ENCODE peak calls at places on chromosomes 13 and 19, in four cellular contexts. One of them, this sample, is unnamed.

GRCh38 chr13:60398438-60398891 is 1.4 kb downstream of the TDRD3 start:
- DNase-seq in endothelial cell of umbilical vein: no peak
- DNase-seq in CD8-positive, alpha-beta T cell: no peak
- DNase-seq in WERI-Rb-1: no peak
- DNase-seq in this sample: no peak

GRCh38 chr19:20664917-20665781 is 3.8 kb upstream of the ZNF626 start:
- DNase-seq in endothelial cell of umbilical vein: no peak
- DNase-seq in CD8-positive, alpha-beta T cell: no peak
- DNase-seq in WERI-Rb-1: peak; percentile 96
- DNase-seq in this sample: no peak

GRCh38 chr19:4547303-4548237 is 7.7 kb upstream of the LRG1 start:
- DNase-seq in endothelial cell of umbilical vein: peak; percentile 26
- DNase-seq in CD8-positive, alpha-beta T cell: no peak
- DNase-seq in WERI-Rb-1: peak; percentile 47
- DNase-seq in this sample: no peak

GRCh38 chr13:46516624-46517318 is 36.2 kb upstream of the LRCH1 start:
- DNase-seq in endothelial cell of umbilical vein: no peak
- DNase-seq in CD8-positive, alpha-beta T cell: no peak
- DNase-seq in WERI-Rb-1: no peak
- DNase-seq in this sample: no peak

GRCh38 chr13:27131906-27132305 is 39.7 kb downstream of the USP12 start:
- DNase-seq in endothelial cell of umbilical vein: peak; percentile 56
- DNase-seq in CD8-positive, alpha-beta T cell: no peak
- DNase-seq in WERI-Rb-1: no peak
- DNase-seq in this sample: no peak

GRCh38 chr13:81293594-81294164 is 952.8 kb upstream of the SPRY2 start:
- DNase-seq in endothelial cell of umbilical vein: no peak
- DNase-seq in CD8-positive, alpha-beta T cell: no peak
- DNase-seq in WERI-Rb-1: no peak
- DNase-seq in this sample: no peak

GRCh38 chr13:72403396-72404010 is 323.9 kb downstream of the MZT1 start:
- DNase-seq in endothelial cell of umbilical vein: no peak
- DNase-seq in CD8-positive, alpha-beta T cell: no peak
- DNase-seq in WERI-Rb-1: no peak
- DNase-seq in this sample: peak; percentile 28

GRCh38 chr13:113144255-113144629 is 14.2 kb upstream of the PROZ start:
- DNase-seq in endothelial cell of umbilical vein: no peak
- DNase-seq in CD8-positive, alpha-beta T cell: no peak
- DNase-seq in WERI-Rb-1: peak; percentile 5
- DNase-seq in this sample: no peak

GRCh38 chr19:6802336-6803035 is 30.0 kb downstream of the VAV1 start:
- DNase-seq in endothelial cell of umbilical vein: peak; percentile 9
- DNase-seq in CD8-positive, alpha-beta T cell: peak; percentile 73
- DNase-seq in WERI-Rb-1: no peak
- DNase-seq in this sample: no peak

GRCh38 chr19:40689339-40690049 is 957 bp downstream of the NUMBL start:
- DNase-seq in endothelial cell of umbilical vein: peak; percentile 14
- DNase-seq in CD8-positive, alpha-beta T cell: peak; percentile 65
- DNase-seq in WERI-Rb-1: peak; percentile 53
- DNase-seq in this sample: no peak

GRCh38 chr13:80131204-80131603 is 209.7 kb downstream of the SPRY2 start:
- DNase-seq in endothelial cell of umbilical vein: peak; percentile 55
- DNase-seq in CD8-positive, alpha-beta T cell: no peak
- DNase-seq in WERI-Rb-1: peak; percentile 9
- DNase-seq in this sample: peak; percentile 12

GRCh38 chr13:47188802-47189201 is 291.9 kb upstream of the HTR2A start:
- DNase-seq in endothelial cell of umbilical vein: no peak
- DNase-seq in CD8-positive, alpha-beta T cell: no peak
- DNase-seq in WERI-Rb-1: no peak
- DNase-seq in this sample: peak; percentile 25

GRCh38 chr13:109389456-109389855 is 396.9 kb downstream of the IRS2 start:
- DNase-seq in endothelial cell of umbilical vein: no peak
- DNase-seq in CD8-positive, alpha-beta T cell: no peak
- DNase-seq in WERI-Rb-1: no peak
- DNase-seq in this sample: no peak

GRCh38 chr19:1690570-1691307 is 38.3 kb upstream of the TCF3 start:
- DNase-seq in endothelial cell of umbilical vein: no peak
- DNase-seq in CD8-positive, alpha-beta T cell: peak; percentile 65
- DNase-seq in WERI-Rb-1: peak; percentile 87
- DNase-seq in this sample: peak; percentile 28

GRCh38 chr13:75635621-75636338 is at the start of gene LMO7:
- DNase-seq in endothelial cell of umbilical vein: peak; percentile 15
- DNase-seq in CD8-positive, alpha-beta T cell: peak; percentile 53
- DNase-seq in WERI-Rb-1: peak; percentile 40
- DNase-seq in this sample: peak; percentile 27

GRCh38 chr19:47240996-47241918 is 10.3 kb upstream of the BBC3 start:
- DNase-seq in endothelial cell of umbilical vein: peak; percentile 72
- DNase-seq in CD8-positive, alpha-beta T cell: peak; percentile 94
- DNase-seq in WERI-Rb-1: peak; percentile 86
- DNase-seq in this sample: peak; percentile 87

GRCh38 chr13:48626726-48627451 is 26.8 kb upstream of the CYSLTR2 start:
- DNase-seq in endothelial cell of umbilical vein: peak; percentile 49
- DNase-seq in CD8-positive, alpha-beta T cell: no peak
- DNase-seq in WERI-Rb-1: no peak
- DNase-seq in this sample: no peak

GRCh38 chr19:57803265-57803593 is 11.5 kb downstream of the ZNF552 start:
- DNase-seq in endothelial cell of umbilical vein: no peak
- DNase-seq in CD8-positive, alpha-beta T cell: no peak
- DNase-seq in WERI-Rb-1: no peak
- DNase-seq in this sample: no peak

GRCh38 chr19:10115392-10116084 is 4.0 kb downstream of the P2RY11 start:
- DNase-seq in endothelial cell of umbilical vein: no peak
- DNase-seq in CD8-positive, alpha-beta T cell: no peak
- DNase-seq in WERI-Rb-1: no peak
- DNase-seq in this sample: no peak

GRCh38 chr13:24214528-24214927 is 54.0 kb downstream of the SPATA13 start:
- DNase-seq in endothelial cell of umbilical vein: no peak
- DNase-seq in CD8-positive, alpha-beta T cell: no peak
- DNase-seq in WERI-Rb-1: no peak
- DNase-seq in this sample: no peak

GRCh38 chr19:5358173-5358800 is 17.7 kb upstream of the PTPRS start:
- DNase-seq in endothelial cell of umbilical vein: no peak
- DNase-seq in CD8-positive, alpha-beta T cell: no peak
- DNase-seq in WERI-Rb-1: peak; percentile 32
- DNase-seq in this sample: no peak

GRCh38 chr13:28046981-28047380 is 53.4 kb downstream of the FLT3 start:
- DNase-seq in endothelial cell of umbilical vein: no peak
- DNase-seq in CD8-positive, alpha-beta T cell: no peak
- DNase-seq in WERI-Rb-1: no peak
- DNase-seq in this sample: no peak

GRCh38 chr19:39996218-39996810 is 546 bp upstream of the ZNF546 start:
- DNase-seq in endothelial cell of umbilical vein: no peak
- DNase-seq in CD8-positive, alpha-beta T cell: peak; percentile 65
- DNase-seq in WERI-Rb-1: peak; percentile 14
- DNase-seq in this sample: peak; percentile 66

GRCh38 chr19:35044317-35045117 is 3.0 kb downstream of the HPN start:
- DNase-seq in endothelial cell of umbilical vein: peak; percentile 65
- DNase-seq in CD8-positive, alpha-beta T cell: peak; percentile 44
- DNase-seq in WERI-Rb-1: peak; percentile 64
- DNase-seq in this sample: peak; percentile 48

GRCh38 chr19:38658462-38659306 is 11.2 kb downstream of the ACTN4 start:
- DNase-seq in endothelial cell of umbilical vein: peak; percentile 98
- DNase-seq in CD8-positive, alpha-beta T cell: no peak
- DNase-seq in WERI-Rb-1: no peak
- DNase-seq in this sample: peak; percentile 99

GRCh38 chr13:24131749-24132148 is 28.8 kb upstream of the SPATA13 start:
- DNase-seq in endothelial cell of umbilical vein: no peak
- DNase-seq in CD8-positive, alpha-beta T cell: no peak
- DNase-seq in WERI-Rb-1: no peak
- DNase-seq in this sample: no peak

GRCh38 chr13:111639994-111640393 is 319.6 kb downstream of the TEX29 start:
- DNase-seq in endothelial cell of umbilical vein: no peak
- DNase-seq in CD8-positive, alpha-beta T cell: no peak
- DNase-seq in WERI-Rb-1: no peak
- DNase-seq in this sample: no peak

GRCh38 chr13:40613954-40614353 is 52.5 kb downstream of the FOXO1 start:
- DNase-seq in endothelial cell of umbilical vein: no peak
- DNase-seq in CD8-positive, alpha-beta T cell: no peak
- DNase-seq in WERI-Rb-1: no peak
- DNase-seq in this sample: no peak

GRCh38 chr13:113393226-113393571 is 29.3 kb upstream of the GRTP1 start:
- DNase-seq in endothelial cell of umbilical vein: no peak
- DNase-seq in CD8-positive, alpha-beta T cell: no peak
- DNase-seq in WERI-Rb-1: no peak
- DNase-seq in this sample: no peak

GRCh38 chr19:41341669-41342490 is 11.8 kb downstream of the TGFB1 start:
- DNase-seq in endothelial cell of umbilical vein: no peak
- DNase-seq in CD8-positive, alpha-beta T cell: no peak
- DNase-seq in WERI-Rb-1: no peak
- DNase-seq in this sample: no peak

GRCh38 chr13:95505265-95505664 is 47.3 kb upstream of the CLDN10 start:
- DNase-seq in endothelial cell of umbilical vein: no peak
- DNase-seq in CD8-positive, alpha-beta T cell: no peak
- DNase-seq in WERI-Rb-1: no peak
- DNase-seq in this sample: no peak

GRCh38 chr13:41658057-41658642 is 200.8 kb downstream of the RGCC start:
- DNase-seq in endothelial cell of umbilical vein: peak; percentile 32
- DNase-seq in CD8-positive, alpha-beta T cell: no peak
- DNase-seq in WERI-Rb-1: no peak
- DNase-seq in this sample: no peak

GRCh38 chr19:12647490-12648071 is 19.0 kb downstream of the MAN2B1 start:
- DNase-seq in endothelial cell of umbilical vein: peak; percentile 36
- DNase-seq in CD8-positive, alpha-beta T cell: no peak
- DNase-seq in WERI-Rb-1: no peak
- DNase-seq in this sample: no peak

GRCh38 chr19:12649941-12650340 is 16.6 kb downstream of the MAN2B1 start:
- DNase-seq in endothelial cell of umbilical vein: no peak
- DNase-seq in CD8-positive, alpha-beta T cell: no peak
- DNase-seq in WERI-Rb-1: no peak
- DNase-seq in this sample: no peak

GRCh38 chr19:12647047-12647446 is 19.5 kb downstream of the MAN2B1 start:
- DNase-seq in endothelial cell of umbilical vein: no peak
- DNase-seq in CD8-positive, alpha-beta T cell: no peak
- DNase-seq in WERI-Rb-1: no peak
- DNase-seq in this sample: no peak

GRCh38 chr19:12646551-12646950 is 20.0 kb downstream of the MAN2B1 start:
- DNase-seq in endothelial cell of umbilical vein: no peak
- DNase-seq in CD8-positive, alpha-beta T cell: no peak
- DNase-seq in WERI-Rb-1: no peak
- DNase-seq in this sample: no peak

DNA sequence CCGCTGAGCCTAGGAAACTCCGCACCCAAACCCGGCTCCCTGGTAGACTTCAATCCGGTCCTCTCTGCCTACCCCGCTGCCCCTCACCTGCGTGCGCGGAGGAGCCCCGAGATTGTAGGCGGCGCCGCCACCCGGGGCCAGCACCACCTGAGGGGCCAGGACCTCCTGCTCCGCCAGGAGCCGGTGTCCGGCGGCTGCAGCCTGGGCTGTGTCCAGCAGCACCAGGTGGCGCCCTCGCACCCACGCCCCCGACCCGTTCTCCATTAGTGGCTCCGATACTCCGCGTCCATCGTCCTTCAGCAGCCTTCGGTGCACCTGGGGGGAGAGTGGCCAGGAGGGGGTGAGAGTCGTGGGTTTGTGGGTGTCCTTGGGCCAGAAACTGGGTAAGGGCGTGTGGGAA is 18.5 kb downstream of the MAN2B1 start:
- DNase-seq in endothelial cell of umbilical vein: no peak
- DNase-seq in CD8-positive, alpha-beta T cell: no peak
- DNase-seq in WERI-Rb-1: no peak
- DNase-seq in this sample: no peak
- TF ChIP-seq CTCF in endothelial cell of umbilical vein: peak; percentile 52
- TF ChIP-seq CTCF in CD8-positive, alpha-beta T cell: no peak
- TF ChIP-seq CTCF in WERI-Rb-1: no peak
- TF ChIP-seq CTCF in this sample: no peak

GRCh38 chr13:33076451-33076992 is 60.3 kb downstream of the KL start:
- DNase-seq in endothelial cell of umbilical vein: no peak
- DNase-seq in CD8-positive, alpha-beta T cell: no peak
- DNase-seq in WERI-Rb-1: no peak
- DNase-seq in this sample: no peak
- H3K9me3 ChIP-seq in endothelial cell of umbilical vein: no peaks in the 10 kb centered on the region
- H3K9me3 ChIP-seq in CD8-positive, alpha-beta T cell: no peaks in the 10 kb centered on the region
- H3K9me3 ChIP-seq in WERI-Rb-1: no peaks in the 10 kb centered on the region
- H3K9me3 ChIP-seq in this sample: no peaks in the 10 kb centered on the region

DNA sequence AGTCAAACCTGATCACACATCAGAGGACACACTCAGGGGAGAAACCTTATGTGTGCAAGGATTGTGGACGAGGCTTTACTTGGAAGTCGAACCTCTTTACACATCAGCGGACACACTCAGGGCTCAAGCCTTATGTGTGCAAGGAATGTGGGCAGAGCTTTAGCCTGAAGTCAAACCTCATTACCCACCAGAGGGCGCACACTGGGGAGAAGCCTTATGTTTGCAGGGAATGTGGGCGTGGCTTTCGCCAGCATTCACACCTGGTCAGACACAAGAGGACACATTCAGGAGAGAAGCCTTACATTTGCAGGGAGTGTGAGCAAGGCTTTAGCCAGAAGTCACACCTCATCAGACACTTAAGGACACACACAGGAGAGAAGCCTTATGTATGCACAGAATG is 8.2 kb upstream of the ZNF527 start:
- DNase-seq in endothelial cell of umbilical vein: peak; percentile 12
- DNase-seq in CD8-positive, alpha-beta T cell: no peak
- DNase-seq in WERI-Rb-1: peak; percentile 65
- DNase-seq in this sample: no peak
- TF ChIP-seq CTCF in endothelial cell of umbilical vein: no peak
- TF ChIP-seq CTCF in CD8-positive, alpha-beta T cell: no peak
- TF ChIP-seq CTCF in WERI-Rb-1: peak; percentile 72
- TF ChIP-seq CTCF in this sample: no peak

GRCh38 chr19:11783767-11784166 is 14.6 kb upstream of the ZNF491 start:
- DNase-seq in endothelial cell of umbilical vein: no peak
- DNase-seq in CD8-positive, alpha-beta T cell: no peak
- DNase-seq in WERI-Rb-1: no peak
- DNase-seq in this sample: no peak
- H3K9me3 ChIP-seq in endothelial cell of umbilical vein: peaks cover 30% of the 10 kb centered on the region
- H3K9me3 ChIP-seq in CD8-positive, alpha-beta T cell: peaks cover 46% of the 10 kb centered on the region
- H3K9me3 ChIP-seq in WERI-Rb-1: peaks cover 28% of the 10 kb centered on the region
- H3K9me3 ChIP-seq in this sample: peaks cover 52% of the 10 kb centered on the region

This sample was measured in mammary epithelial cell.